ENCODE peak calls at places on chromosome 1, in six cellular contexts. G is OCI-LY7, M is HT-29, R is WERI-Rb-1, H is right cardiac atrium, C is T follicular helper cell. D is an unnamed sample.

GRCh38 chr1:60911980-60912692 is 170.2 kb upstream of the NFIA start:
- DNase-seq in H (peak; percentile 81), M (no peak), C (no peak), G (no peak), R (no peak), D (no peak)

GRCh38 chr1:222454196-222454595 is 93.7 kb downstream of the HHIPL2 start:
- DNase-seq in G (no peak), R (no peak), H (no peak), C (no peak), M (no peak), D (no peak)

GRCh38 chr1:178238722-178239510 is 145.0 kb downstream of the RASAL2 start:
- DNase-seq in H (no peak), R (no peak), G (no peak), C (no peak), M (peak; percentile 77), D (peak; percentile 98)

GRCh38 chr1:155070721-155071556 is 7.4 kb downstream of the EFNA4 start:
- DNase-seq in R (no peak), H (peak; percentile 90), C (peak; percentile 70), M (peak; percentile 74), G (peak; percentile 87), D (no peak)

GRCh38 chr1:208412994-208413393 is 168.8 kb upstream of the PLXNA2 start:
- DNase-seq in R (no peak), C (no peak), H (no peak), M (no peak), G (no peak), D (no peak)

GRCh38 chr1:28510350-28511223 is 4.7 kb downstream of the RCC1 start:
- DNase-seq in G (peak; percentile 49), R (no peak), H (no peak), C (no peak), M (peak; percentile 70), D (no peak)

GRCh38 chr1:79976287-79976686 is 969.8 kb upstream of the ADGRL4 start:
- DNase-seq in R (no peak), H (no peak), C (no peak), M (no peak), G (no peak), D (no peak)

GRCh38 chr1:89405275-89405929 is 41.5 kb downstream of the GBP6 start:
- DNase-seq in H (no peak), C (no peak), G (no peak), R (no peak), M (no peak), D (no peak)

GRCh38 chr1:36639461-36639860 is 156.7 kb upstream of the CSF3R start:
- DNase-seq in M (no peak), C (no peak), R (no peak), H (no peak), G (no peak), D (no peak)

GRCh38 chr1:153532161-153532560 is 3.6 kb downstream of the S100A6 start:
- DNase-seq in C (no peak), M (peak; percentile 48), R (peak; percentile 71), G (no peak), H (no peak), D (no peak)

GRCh38 chr1:119448112-119448511 is 33.2 kb downstream of the HSD3B2 start:
- DNase-seq in G (no peak), M (peak; percentile 22), R (peak; percentile 35), H (no peak), C (no peak), D (no peak)

GRCh38 chr1:36014722-36015220 is 69.1 kb upstream of the TEKT2 start:
- DNase-seq in H (no peak), G (no peak), M (no peak), R (no peak), C (no peak), D (no peak)

D was measured in HCT116.